ENCODE peak calls at places on chromosomes 4 and X, in nine cellular contexts. C is naive thymus-derived CD4-positive, alpha-beta T cell; Y is NCI-H69; E is right lobe of liver; L is HS-5; Z is Ammon's horn; V is HCEC 1CT; Q is NCI-H1417 treated with DMSO at 0.1 percent for 48 hours; D is ACHN. J is an unnamed sample.

GRCh38 chrX:12301288-12301687 is 163.0 kb downstream of the FRMPD4 start:
- DNase-seq in E (no peak), V (no peak), D (no peak), Y (no peak), C (no peak), Q (no peak), L (no peak), Z (no peak), J (no peak)

GRCh38 chr4:128483816-128484215 is 196.2 kb upstream of the PGRMC2 start:
- DNase-seq in E (no peak), Q (no peak), C (no peak), Z (no peak), D (no peak), L (no peak), Y (peak), V (no peak), J (no peak)

GRCh38 chr4:71526626-71527406 is 188.0 kb downstream of the SLC4A4 start:
- DNase-seq in L (no peak), Z (no peak), Q (no peak), D (no peak), V (no peak), E (no peak), C (no peak), Y (no peak), J (no peak)

GRCh38 chr4:145814246-145814645 is 124.4 kb downstream of the ZNF827 start:
- DNase-seq in L (no peak), Y (peak), D (no peak), V (no peak), Z (no peak), Q (no peak), C (no peak), E (no peak), J (no peak)

GRCh38 chr4:170698334-170698733 is 608.6 kb upstream of the AADAT start:
- DNase-seq in C (no peak), V (no peak), D (no peak), Y (no peak), Q (no peak), E (no peak), L (no peak), Z (no peak), J (no peak)

GRCh38 chr4:89268572-89269180 is 38.9 kb downstream of the GPRIN3 start:
- DNase-seq in Y (no peak), Q (no peak), L (no peak), Z (no peak), C (no peak), V (no peak), D (no peak), E (no peak), J (no peak)

GRCh38 chrX:13007519-13008188 is 32.7 kb downstream of the TMSB4X start:
- DNase-seq in V (peak), Q (no peak), Z (no peak), D (no peak), C (no peak), Y (peak), L (peak), E (no peak), J (peak)

GRCh38 chr4:1615786-1616573 is 68.1 kb downstream of the FAM53A start:
- DNase-seq in D (no peak), E (no peak), Y (no peak), C (peak), Z (no peak), V (no peak), L (no peak), Q (no peak), J (no peak)

GRCh38 chr4:2065106-2065930 is 6.2 kb downstream of the NAT8L start:
- DNase-seq in Z (no peak), Q (no peak), C (no peak), Y (no peak), E (no peak), D (no peak), L (no peak), V (no peak), J (no peak)

GRCh38 chr4:8724436-8725070 is 132.0 kb downstream of the CPZ start:
- DNase-seq in C (no peak), L (no peak), Y (no peak), E (peak), V (no peak), D (no peak), Q (no peak), Z (no peak), J (no peak)

GRCh38 chr4:44869222-44869882 is 143.0 kb upstream of the GNPDA2 start:
- DNase-seq in D (peak), L (no peak), Q (no peak), V (no peak), Y (peak), Z (no peak), E (no peak), C (no peak), J (peak)

GRCh38 chr4:101355767-101356702 is 8.7 kb upstream of the PPP3CA start:
- DNase-seq in D (peak), L (peak), C (no peak), Z (no peak), Q (no peak), E (no peak), V (peak), Y (peak), J (no peak)

GRCh38 chrX:97763391-97763790 is 879.7 kb downstream of the RPA4 start:
- DNase-seq in D (no peak), Y (no peak), Q (no peak), V (no peak), L (no peak), E (no peak), Z (no peak), C (no peak), J (peak)

GRCh38 chrX:95893632-95894031 is 791.0 kb upstream of the DIAPH2 start:
- DNase-seq in E (no peak), C (no peak), Z (no peak), D (no peak), Y (no peak), V (no peak), Q (no peak), L (no peak), J (no peak)

GRCh38 chr4:141473952-141474351 is 162.4 kb upstream of the IL15 start:
- DNase-seq in Q (no peak), E (no peak), Y (peak), D (no peak), Z (no peak), V (peak), C (no peak), L (no peak), J (no peak)

GRCh38 chr4:97911236-97911906 is 231.9 kb downstream of the STPG2 start:
- DNase-seq in E (no peak), L (no peak), Q (no peak), Z (no peak), C (no peak), D (no peak), V (no peak), Y (no peak), J (no peak)

GRCh38 chr4:172980178-172980577 is 188.4 kb upstream of the GALNT7 start:
- DNase-seq in L (no peak), E (no peak), V (no peak), C (no peak), D (no peak), Y (no peak), Z (no peak), Q (no peak), J (no peak)

GRCh38 chr4:1487761-1488160 is 81.5 kb upstream of the NKX1-1 start:
- DNase-seq in Y (no peak), Q (no peak), C (no peak), L (no peak), D (no peak), V (no peak), E (no peak), Z (no peak), J (no peak)

GRCh38 chr4:7646384-7647061 is 211.8 kb upstream of the PSAPL1 start:
- DNase-seq in C (no peak), E (no peak), Y (no peak), D (no peak), V (no peak), Q (no peak), Z (no peak), L (no peak), J (no peak)

GRCh38 chrX:131792789-131793462 is 230.2 kb upstream of the STK26 start:
- DNase-seq in Q (peak), D (no peak), V (peak), Y (peak), C (no peak), Z (no peak), E (no peak), L (no peak), J (peak)

GRCh38 chrX:147894332-147894870 is 17.3 kb upstream of the FMR1 start:
- DNase-seq in C (no peak), V (no peak), Z (no peak), Y (no peak), E (no peak), Q (no peak), L (no peak), D (no peak), J (no peak)

GRCh38 chr4:89836031-89836777 is 757 bp downstream of the SNCA start:
- DNase-seq in D (no peak), L (no peak), Y (peak), V (peak), C (no peak), Z (peak), Q (no peak), E (no peak), J (no peak)

GRCh38 chr4:82900016-82900334 is 560 bp upstream of the THAP9 start:
- DNase-seq in D (peak), Y (no peak), V (no peak), Z (no peak), C (no peak), L (no peak), Q (peak), E (no peak), J (no peak)

J was measured in A673.